ENCODE peak calls at places on chromosome 15, in five cellular contexts. One of them, this sample, is unnamed.

GRCh38 chr15:63492541-63493077 is 11.8 kb upstream of the USP3 start:
- DNase-seq in MM.1S: no peak
- DNase-seq in GM12865: no peak
- DNase-seq in coronary artery: no peak
- DNase-seq in fibroblast of pulmonary artery: peak; percentile 45
- DNase-seq in this sample: no peak

GRCh38 chr15:52806284-52806655 is 16.1 kb upstream of the ONECUT1 start:
- DNase-seq in coronary artery: no peak
- DNase-seq in fibroblast of pulmonary artery: no peak
- DNase-seq in MM.1S: no peak
- DNase-seq in GM12865: no peak
- DNase-seq in this sample: no peak

GRCh38 chr15:28936481-28936881 is 50.7 kb downstream of the APBA2 start:
- DNase-seq in coronary artery: no peak
- DNase-seq in fibroblast of pulmonary artery: no peak
- DNase-seq in GM12865: no peak
- DNase-seq in MM.1S: no peak
- DNase-seq in this sample: no peak

GRCh38 chr15:86432861-86433260 is 353.2 kb downstream of the AGBL1 start:
- DNase-seq in GM12865: no peak
- DNase-seq in MM.1S: no peak
- DNase-seq in fibroblast of pulmonary artery: no peak
- DNase-seq in coronary artery: no peak
- DNase-seq in this sample: no peak

GRCh38 chr15:57245130-57245529 is 131.2 kb upstream of the CGNL1 start:
- DNase-seq in coronary artery: no peak
- DNase-seq in MM.1S: no peak
- DNase-seq in fibroblast of pulmonary artery: peak; percentile 40
- DNase-seq in GM12865: no peak
- DNase-seq in this sample: peak; percentile 26

GRCh38 chr15:31215490-31216209 is 111.0 kb upstream of the KLF13 start:
- DNase-seq in MM.1S: peak; percentile 84
- DNase-seq in coronary artery: peak; percentile 88
- DNase-seq in fibroblast of pulmonary artery: peak; percentile 58
- DNase-seq in GM12865: peak; percentile 93
- DNase-seq in this sample: peak; percentile 55

GRCh38 chr15:52789601-52790165 is 453 bp downstream of the ONECUT1 start:
- DNase-seq in MM.1S: no peak
- DNase-seq in coronary artery: no peak
- DNase-seq in GM12865: peak; percentile 32
- DNase-seq in fibroblast of pulmonary artery: peak; percentile 16
- DNase-seq in this sample: peak; percentile 13

GRCh38 chr15:91488452-91488851 is 365.1 kb upstream of the SLCO3A1 start:
- DNase-seq in MM.1S: no peak
- DNase-seq in GM12865: no peak
- DNase-seq in fibroblast of pulmonary artery: no peak
- DNase-seq in coronary artery: no peak
- DNase-seq in this sample: no peak

GRCh38 chr15:67508367-67508766 is 12.6 kb upstream of the C15orf61 start:
- DNase-seq in MM.1S: no peak
- DNase-seq in GM12865: peak; percentile 7
- DNase-seq in fibroblast of pulmonary artery: no peak
- DNase-seq in coronary artery: no peak
- DNase-seq in this sample: no peak

GRCh38 chr15:88022711-88023110 is 233.8 kb downstream of the NTRK3 start:
- DNase-seq in coronary artery: no peak
- DNase-seq in MM.1S: no peak
- DNase-seq in fibroblast of pulmonary artery: no peak
- DNase-seq in GM12865: no peak
- DNase-seq in this sample: no peak

GRCh38 chr15:40217166-40217785 is 21.6 kb upstream of the PAK6 start:
- DNase-seq in coronary artery: no peak
- DNase-seq in fibroblast of pulmonary artery: peak; percentile 80
- DNase-seq in GM12865: peak; percentile 84
- DNase-seq in MM.1S: peak; percentile 77
- DNase-seq in this sample: peak; percentile 82

GRCh38 chr15:66936115-66936863 is 129.1 kb upstream of the SMAD3 start:
- DNase-seq in coronary artery: peak; percentile 72
- DNase-seq in fibroblast of pulmonary artery: peak; percentile 51
- DNase-seq in GM12865: no peak
- DNase-seq in MM.1S: no peak
- DNase-seq in this sample: peak; percentile 88

GRCh38 chr15:57333487-57333886 is 42.8 kb upstream of the CGNL1 start:
- DNase-seq in GM12865: no peak
- DNase-seq in MM.1S: no peak
- DNase-seq in coronary artery: no peak
- DNase-seq in fibroblast of pulmonary artery: peak; percentile 54
- DNase-seq in this sample: peak; percentile 42

GRCh38 chr15:40240619-40241304 is 1.9 kb downstream of the PAK6 start:
- DNase-seq in coronary artery: peak; percentile 64
- DNase-seq in fibroblast of pulmonary artery: no peak
- DNase-seq in MM.1S: no peak
- DNase-seq in GM12865: no peak
- DNase-seq in this sample: no peak

GRCh38 chr15:82533801-82534200 is 6.5 kb downstream of the RPS17 start:
- DNase-seq in GM12865: no peak
- DNase-seq in MM.1S: no peak
- DNase-seq in fibroblast of pulmonary artery: no peak
- DNase-seq in coronary artery: no peak
- DNase-seq in this sample: no peak

GRCh38 chr15:80484312-80484981 is 80.3 kb downstream of the ARNT2 start:
- DNase-seq in fibroblast of pulmonary artery: no peak
- DNase-seq in GM12865: no peak
- DNase-seq in coronary artery: no peak
- DNase-seq in MM.1S: no peak
- DNase-seq in this sample: peak; percentile 55

GRCh38 chr15:77657629-77658238 is 25.0 kb upstream of the LINGO1 start:
- DNase-seq in coronary artery: no peak
- DNase-seq in fibroblast of pulmonary artery: no peak
- DNase-seq in GM12865: no peak
- DNase-seq in MM.1S: no peak
- DNase-seq in this sample: no peak

GRCh38 chr15:77654975-77655374 is 22.3 kb upstream of the LINGO1 start:
- DNase-seq in GM12865: no peak
- DNase-seq in fibroblast of pulmonary artery: no peak
- DNase-seq in coronary artery: no peak
- DNase-seq in MM.1S: no peak
- DNase-seq in this sample: no peak

GRCh38 chr15:77664428-77664827 is 31.7 kb upstream of the LINGO1 start:
- DNase-seq in fibroblast of pulmonary artery: no peak
- DNase-seq in GM12865: no peak
- DNase-seq in coronary artery: no peak
- DNase-seq in MM.1S: no peak
- DNase-seq in this sample: no peak

GRCh38 chr15:77656294-77656693 is 23.6 kb upstream of the LINGO1 start:
- DNase-seq in GM12865: no peak
- DNase-seq in fibroblast of pulmonary artery: no peak
- DNase-seq in MM.1S: no peak
- DNase-seq in coronary artery: no peak
- DNase-seq in this sample: no peak

DNA sequence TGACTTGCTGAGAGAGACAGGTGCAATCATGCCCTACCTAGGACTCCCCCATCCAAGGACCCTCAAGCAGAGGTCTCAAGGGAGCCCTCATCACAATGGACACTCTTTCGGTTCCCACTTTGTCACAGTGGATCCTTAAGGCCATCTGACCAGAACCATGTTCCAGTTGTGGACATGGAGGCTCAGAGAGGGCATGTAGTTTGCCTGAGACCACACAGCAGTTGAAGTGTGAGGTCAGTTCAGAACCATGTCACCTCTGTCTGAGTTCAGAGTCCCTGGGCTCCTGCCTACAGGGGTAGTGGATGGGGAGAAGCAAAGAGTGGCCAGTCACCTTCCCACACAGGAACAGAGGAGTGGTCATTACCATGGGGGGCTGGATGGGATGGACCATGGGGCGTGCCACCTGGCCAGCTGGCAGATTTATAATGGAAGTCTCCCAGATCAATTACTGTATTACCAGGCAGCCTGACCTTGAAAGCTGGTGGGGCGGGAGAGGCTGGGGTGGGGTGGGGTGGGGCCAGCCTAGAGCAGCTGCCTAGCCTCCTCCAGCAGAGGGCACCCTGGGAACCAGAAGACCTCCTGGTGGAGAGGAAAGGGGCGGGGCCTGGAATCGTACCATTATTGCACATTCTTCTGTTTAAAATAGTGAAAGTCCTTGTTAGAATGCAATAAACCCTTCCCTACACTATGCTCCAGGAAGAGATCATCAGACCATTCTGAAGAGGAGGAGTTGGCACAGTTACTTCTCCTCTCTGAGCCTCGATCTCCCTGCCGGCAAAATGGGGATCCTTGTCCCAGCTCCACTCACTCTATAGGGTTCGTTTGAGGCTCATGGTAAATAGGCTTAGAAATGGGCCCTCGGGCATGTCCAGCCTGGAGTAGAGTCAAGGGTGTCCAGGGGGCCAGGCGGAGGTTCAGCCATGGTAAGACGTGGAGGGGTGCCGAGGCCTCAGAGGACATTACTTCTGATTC is 26.9 kb upstream of the LINGO1 start:
- DNase-seq in GM12865: peak; percentile 54
- DNase-seq in coronary artery: no peak
- DNase-seq in MM.1S: peak; percentile 51
- DNase-seq in fibroblast of pulmonary artery: peak; percentile 50
- DNase-seq in this sample: peak; percentile 81
- TF ChIP-seq CTCF in GM12865: peak; percentile 49
- TF ChIP-seq CTCF in coronary artery: no peak
- TF ChIP-seq CTCF in MM.1S: peak; percentile 23
- TF ChIP-seq CTCF in fibroblast of pulmonary artery: peak; percentile 37
- TF ChIP-seq CTCF in this sample: peak; percentile 54

DNA sequence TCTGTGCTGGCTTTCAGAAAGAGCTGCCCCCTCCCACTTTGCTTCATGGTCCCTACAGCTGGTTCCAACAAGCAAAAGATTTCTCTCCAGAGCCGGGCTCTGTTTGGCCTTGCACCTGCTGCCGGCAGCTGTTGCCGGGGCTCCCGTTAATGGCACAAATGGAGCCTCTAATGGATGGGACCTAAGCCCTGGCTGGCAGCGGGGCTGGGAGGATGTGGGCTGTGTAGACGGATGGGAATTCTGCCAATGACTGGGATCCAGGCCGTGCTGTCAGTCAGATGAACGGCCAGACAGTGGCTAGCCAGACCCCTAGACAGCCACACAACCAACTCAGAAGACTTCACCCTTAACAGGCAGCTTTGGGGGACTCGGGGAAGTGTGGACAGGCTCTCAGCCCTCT is 88.0 kb downstream of the RPLP1 start:
- DNase-seq in GM12865: no peak
- DNase-seq in fibroblast of pulmonary artery: no peak
- DNase-seq in coronary artery: no peak
- DNase-seq in MM.1S: no peak
- DNase-seq in this sample: no peak
- H3K4me3 ChIP-seq in GM12865: no peak overlapping the region
- H3K4me3 ChIP-seq in fibroblast of pulmonary artery: no peak overlapping the region
- H3K4me3 ChIP-seq in coronary artery: no peak overlapping the region
- H3K4me3 ChIP-seq in MM.1S: no peak overlapping the region
- H3K4me3 ChIP-seq in this sample: no peak overlapping the region

DNA sequence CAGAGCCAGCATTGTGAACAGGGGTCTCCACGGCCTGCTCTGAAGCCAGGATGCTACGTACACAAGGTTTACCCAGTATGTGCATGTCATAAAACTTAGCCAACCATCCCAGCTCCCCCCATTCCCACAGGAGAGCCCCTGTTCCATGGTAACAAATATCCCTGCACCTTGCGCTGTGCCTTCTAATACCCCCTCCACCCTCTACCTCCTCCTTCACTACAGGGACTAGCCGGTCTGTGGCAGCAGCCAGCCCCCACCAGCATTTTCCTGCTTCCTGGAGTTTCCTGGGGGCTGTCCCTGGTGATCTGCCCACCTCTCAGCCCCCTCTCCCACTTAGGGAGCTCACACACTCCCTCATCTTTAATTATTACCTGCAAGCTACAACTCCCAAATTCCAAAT is 20.4 kb downstream of the ACSBG1 start:
- DNase-seq in coronary artery: peak; percentile 17
- DNase-seq in fibroblast of pulmonary artery: no peak
- DNase-seq in GM12865: no peak
- DNase-seq in MM.1S: no peak
- DNase-seq in this sample: no peak
- TF ChIP-seq CTCF in coronary artery: no peak
- TF ChIP-seq CTCF in fibroblast of pulmonary artery: no peak
- TF ChIP-seq CTCF in GM12865: no peak
- TF ChIP-seq CTCF in MM.1S: no peak
- TF ChIP-seq CTCF in this sample: no peak

GRCh38 chr15:62068787-62069170 is 2.0 kb downstream of the C2CD4A start:
- DNase-seq in GM12865: no peak
- DNase-seq in fibroblast of pulmonary artery: peak; percentile 37
- DNase-seq in MM.1S: no peak
- DNase-seq in coronary artery: no peak
- DNase-seq in this sample: no peak
- H3K4me3 ChIP-seq in GM12865: peak overlapping the region; percentile 51
- H3K4me3 ChIP-seq in fibroblast of pulmonary artery: peak overlapping the region; percentile 47
- H3K4me3 ChIP-seq in MM.1S: peak overlapping the region; percentile 64
- H3K4me3 ChIP-seq in coronary artery: peak overlapping the region; percentile 74
- H3K4me3 ChIP-seq in this sample: no peak overlapping the region

GRCh38 chr15:56038015-56038414 is 44.6 kb upstream of the NEDD4 start:
- DNase-seq in GM12865: no peak
- DNase-seq in fibroblast of pulmonary artery: peak; percentile 74
- DNase-seq in MM.1S: no peak
- DNase-seq in coronary artery: no peak
- DNase-seq in this sample: peak; percentile 57
- TF ChIP-seq CTCF in GM12865: no peak
- TF ChIP-seq CTCF in fibroblast of pulmonary artery: no peak
- TF ChIP-seq CTCF in MM.1S: no peak
- TF ChIP-seq CTCF in coronary artery: no peak
- TF ChIP-seq CTCF in this sample: no peak